ENCODE peak calls at places on chromosomes 7 and 10, in four cellular contexts. F, Q, Y and G are unnamed samples.
A peak's percentile ranks its signal among the peaks of the same experiment; 100 is the strongest.

GRCh38 chr7:46220066-46220630 is 299.1 kb upstream of the IGFBP3 start:
- DNase-seq in F (no peak), Q (no peak), Y (no peak), G (no peak)

GRCh38 chr10:86310291-86310690 is 56.3 kb downstream of the GRID1 start:
- DNase-seq in F (no peak), Q (no peak), Y (no peak), G (no peak)

GRCh38 chr7:100137851-100138760 is 10.6 kb upstream of the LAMTOR4 start:
- DNase-seq in F (no peak), Q (no peak), Y (no peak), G (no peak)

GRCh38 chr7:22001345-22002004 is 55.8 kb upstream of the CDCA7L start:
- DNase-seq in F (peak; percentile 63), Q (peak; percentile 27), Y (peak; percentile 13), G (peak; percentile 71)

GRCh38 chr10:13399236-13399635 is 51.1 kb upstream of the SEPHS1 start:
- DNase-seq in F (no peak), Q (peak; percentile 10), Y (no peak), G (no peak)

GRCh38 chr10:119423911-119424590 is 118.5 kb downstream of the RGS10 start:
- DNase-seq in F (no peak), Q (no peak), Y (no peak), G (no peak)

GRCh38 chr7:30238721-30239441 is 45.5 kb upstream of the ZNRF2 start:
- DNase-seq in F (no peak), Q (peak; percentile 91), Y (peak; percentile 75), G (no peak)

GRCh38 chr7:124074007-124074406 is 41.1 kb upstream of the TMEM229A start:
- DNase-seq in F (no peak), Q (no peak), Y (no peak), G (no peak)

GRCh38 chr7:356087-356486 is 66.1 kb downstream of the FOXL3 start:
- DNase-seq in F (no peak), Q (no peak), Y (no peak), G (no peak)

GRCh38 chr10:115321360-115321759 is 228.2 kb downstream of the ATRNL1 start:
- DNase-seq in F (no peak), Q (no peak), Y (peak; percentile 2), G (no peak)

GRCh38 chr10:11249134-11249533 is 231.5 kb downstream of the CELF2 start:
- DNase-seq in F (no peak), Q (no peak), Y (no peak), G (no peak)

GRCh38 chr10:10294801-10295515 is 722.7 kb upstream of the CELF2 start:
- DNase-seq in F (no peak), Q (no peak), Y (no peak), G (no peak)

GRCh38 chr10:90621577-90621976 is 236.3 kb downstream of the HTR7 start:
- DNase-seq in F (no peak), Q (no peak), Y (no peak), G (peak; percentile 8)

GRCh38 chr10:71214641-71215160 is 2.3 kb downstream of the UNC5B start:
- DNase-seq in F (no peak), Q (no peak), Y (no peak), G (no peak)

GRCh38 chr10:132370426-132371340 is 26.3 kb upstream of the PWWP2B start:
- DNase-seq in F (no peak), Q (no peak), Y (no peak), G (no peak)

GRCh38 chr10:62816179-62817119 is at the start of gene EGR2:
- DNase-seq in F (peak; percentile 80), Q (peak; percentile 86), Y (peak; percentile 92), G (peak; percentile 83)

GRCh38 chr10:62817763-62818425 is 1.7 kb upstream of the EGR2 start:
- DNase-seq in F (peak; percentile 84), Q (peak; percentile 54), Y (no peak), G (peak; percentile 76)

GRCh38 chr10:62817120-62817762 is 1.1 kb upstream of the EGR2 start:
- DNase-seq in F (peak; percentile 80), Q (no peak), Y (no peak), G (peak; percentile 10)

GRCh38 chr10:62818426-62819011 is 2.4 kb upstream of the EGR2 start:
- DNase-seq in F (peak; percentile 27), Q (no peak), Y (no peak), G (peak; percentile 36)

DNA sequence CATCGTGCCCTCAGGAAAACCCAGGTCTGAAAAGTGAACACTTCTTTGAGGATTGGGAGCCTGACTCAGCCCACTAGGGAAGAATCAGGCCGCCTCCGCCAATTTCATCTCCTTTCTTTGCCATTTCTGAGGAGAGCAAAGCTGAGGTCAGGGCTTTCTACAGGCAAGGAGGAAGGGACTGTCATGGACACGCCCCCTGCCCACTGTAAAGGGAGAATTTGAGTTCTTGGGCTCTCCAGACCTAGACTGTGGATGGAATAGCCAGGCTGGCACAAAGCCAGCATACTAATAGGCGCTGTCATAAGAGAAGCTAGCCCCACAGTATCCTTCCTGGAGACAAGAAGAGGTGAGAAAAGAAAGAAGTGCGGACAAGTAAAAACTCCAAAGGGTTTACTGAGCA is 3.4 kb upstream of the EGR2 start:
- DNase-seq in F (no peak), Q (no peak), Y (no peak), G (no peak)
- TF ChIP-seq FOXM1 in F (no peak), Q (no peak), Y (no peak), G (no peak)

DNA sequence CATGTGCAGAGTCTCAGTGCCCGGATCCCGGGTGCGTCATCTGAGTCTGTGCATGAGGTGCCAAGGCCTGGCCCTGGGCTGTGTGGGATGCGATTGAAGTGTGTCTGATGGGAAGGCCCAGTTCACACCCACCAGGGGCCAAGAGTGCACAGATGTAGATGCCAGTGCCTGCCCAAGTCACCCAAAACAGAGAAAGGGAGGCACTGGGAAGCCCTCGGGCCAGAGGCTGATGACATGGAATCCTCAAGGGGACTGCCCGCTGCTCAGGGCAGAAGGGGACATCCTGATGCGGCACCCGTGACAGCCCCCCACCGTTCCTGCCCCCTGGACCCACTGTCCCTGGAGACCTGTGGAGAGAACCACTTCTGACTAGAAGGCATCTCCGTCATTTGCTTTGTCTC is 72.2 kb upstream of the ZNF479 start:
- DNase-seq in F (no peak), Q (no peak), Y (no peak), G (no peak)
- TF ChIP-seq BHLHE40 in F (no peak), Q (no peak), Y (no peak), G (no peak)

DNA sequence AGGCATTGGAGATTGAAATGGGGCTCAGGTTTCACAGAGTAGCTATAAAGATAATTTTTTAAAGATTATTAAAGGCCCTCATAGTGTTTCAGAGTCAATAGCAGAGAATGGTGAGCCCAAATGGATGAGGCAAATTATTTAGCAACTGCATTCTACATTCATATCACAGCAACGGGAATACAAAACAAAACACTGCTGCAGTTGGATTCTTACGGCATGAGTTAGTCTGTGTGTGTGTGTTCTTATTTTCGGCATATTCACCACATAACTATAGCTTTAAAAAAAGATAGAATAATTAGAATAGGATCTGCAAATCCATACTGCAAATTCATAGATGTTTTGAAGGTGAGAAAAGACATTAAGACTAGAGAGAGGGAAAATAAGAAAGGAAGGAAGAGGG is 66.0 kb downstream of the SUGCT start:
- DNase-seq in F (no peak), Q (no peak), Y (no peak), G (no peak)
- TF ChIP-seq TARDBP in F (no peak), Q (no peak), Y (no peak), G (no peak)

GRCh38 chr10:70111496-70111895 is 21.1 kb downstream of the AIFM2 start:
- DNase-seq in F (no peak), Q (no peak), Y (no peak), G (no peak)

GRCh38 chr10:70109064-70109729 is 23.4 kb downstream of the AIFM2 start:
- DNase-seq in F (no peak), Q (peak; percentile 57), Y (no peak), G (no peak)

GRCh38 chr10:70101668-70102067 is 31.0 kb downstream of the AIFM2 start:
- DNase-seq in F (no peak), Q (no peak), Y (no peak), G (no peak)

GRCh38 chr10:70106958-70107791 is 25.4 kb downstream of the AIFM2 start:
- DNase-seq in F (peak; percentile 73), Q (peak; percentile 8), Y (peak; percentile 80), G (peak; percentile 55)
- TF ChIP-seq FOXM1 in F (no peak), Q (no peak), Y (peak; percentile 49), G (no peak)

GRCh38 chr10:84181631-84182030 is 8.0 kb downstream of the GPR15LG start:
- DNase-seq in F (no peak), Q (no peak), Y (no peak), G (no peak)

GRCh38 chr10:84190621-84191020 is 3.7 kb upstream of the CDHR1 start:
- DNase-seq in F (no peak), Q (no peak), Y (no peak), G (no peak)

GRCh38 chr10:84184517-84184916 is 9.8 kb upstream of the CDHR1 start:
- DNase-seq in F (no peak), Q (no peak), Y (no peak), G (no peak)

GRCh38 chr10:84188815-84189214 is 5.5 kb upstream of the CDHR1 start:
- DNase-seq in F (no peak), Q (no peak), Y (no peak), G (no peak)

GRCh38 chr10:84185526-84186175 is 8.7 kb upstream of the CDHR1 start:
- DNase-seq in F (no peak), Q (no peak), Y (no peak), G (no peak)
- TF ChIP-seq BHLHE40 in F (no peak), Q (no peak), Y (no peak), G (no peak)

GRCh38 chr7:116948934-116949333 is 4.4 kb upstream of the ST7 start:
- DNase-seq in F (no peak), Q (no peak), Y (no peak), G (no peak)
- TF ChIP-seq TARDBP in F (no peak), Q (no peak), Y (no peak), G (no peak)

GRCh38 chr10:30036341-30036740 is 23.0 kb downstream of the JCAD start:
- DNase-seq in F (no peak), Q (no peak), Y (no peak), G (no peak)

GRCh38 chr10:30036811-30037210 is 22.6 kb downstream of the JCAD start:
- DNase-seq in F (no peak), Q (no peak), Y (no peak), G (no peak)

GRCh38 chr10:30038961-30039536 is 20.3 kb downstream of the JCAD start:
- DNase-seq in F (no peak), Q (no peak), Y (no peak), G (no peak)

GRCh38 chr10:30037620-30038336 is 21.6 kb downstream of the JCAD start:
- DNase-seq in F (no peak), Q (no peak), Y (no peak), G (no peak)

DNA sequence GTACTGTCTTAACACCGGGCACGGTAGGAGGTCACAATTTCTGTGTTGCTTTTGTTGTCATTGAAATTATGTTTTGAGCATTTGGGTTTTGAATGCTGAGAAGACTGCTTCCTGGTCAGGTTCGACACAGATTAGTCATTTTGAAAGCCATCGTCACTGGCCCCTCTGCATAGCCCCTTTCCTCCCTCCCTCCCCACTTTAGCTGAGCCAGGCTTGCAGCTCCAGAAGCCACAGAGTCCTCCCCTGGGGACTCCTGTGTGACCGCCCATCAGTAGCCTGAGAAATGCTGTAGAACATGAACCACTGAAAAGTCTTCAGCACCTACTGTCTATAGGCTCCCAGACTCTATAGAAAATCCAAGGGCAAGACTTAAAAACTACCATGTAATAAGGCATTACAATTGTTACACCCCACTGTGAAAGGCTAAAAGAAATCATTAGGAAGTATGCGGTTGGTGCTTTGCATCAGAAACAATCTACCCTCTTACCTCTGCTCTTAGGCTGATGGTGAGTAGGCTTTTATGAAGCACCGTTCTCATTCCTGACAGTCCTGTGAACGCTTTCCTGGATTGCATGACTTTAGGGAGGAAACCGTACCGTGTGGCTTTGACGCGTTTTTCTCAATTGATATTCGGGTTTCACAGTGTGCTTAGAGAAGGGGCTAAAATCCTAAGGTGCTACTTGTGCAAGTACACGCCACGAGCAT is 24.8 kb downstream of the JCAD start:
- DNase-seq in F (no peak), Q (no peak), Y (peak; percentile 33), G (no peak)
- TF ChIP-seq FOXM1 in F (no peak), Q (no peak), Y (no peak), G (no peak)

GRCh38 chr10:78286186-78286585 is 252.5 kb downstream of the RPS24 start:
- DNase-seq in F (peak; percentile 35), Q (no peak), Y (no peak), G (no peak)
- TF ChIP-seq BHLHE40 in F (no peak), Q (no peak), Y (no peak), G (no peak)